ENCODE peak calls at places on chromosomes 16 and 17, in eight cellular contexts. One of them, this sample, is unnamed.
A peak's percentile ranks its signal among the peaks of the same experiment; 100 is the strongest.

GRCh38 chr17:78226752-78227454 is 4.5 kb upstream of the TMEM235 start:
- DNase-seq in OCI-LY7: no peak
- DNase-seq in mucosa of gallbladder: no peak
- DNase-seq in AG04450: no peak
- DNase-seq in A549: no peak
- DNase-seq in cardiac muscle cell: no peak
- DNase-seq in progenitor cell of endocrine pancreas: no peak
- DNase-seq in NB4: no peak
- DNase-seq in this sample: no peak

GRCh38 chr16:75108792-75109731 is 7.5 kb downstream of the LDHD start:
- DNase-seq in A549: peak; percentile 46
- DNase-seq in progenitor cell of endocrine pancreas: no peak
- DNase-seq in AG04450: peak; percentile 79
- DNase-seq in OCI-LY7: peak; percentile 68
- DNase-seq in NB4: peak; percentile 97
- DNase-seq in cardiac muscle cell: no peak
- DNase-seq in mucosa of gallbladder: peak; percentile 88
- DNase-seq in this sample: peak; percentile 90

GRCh38 chr17:9932481-9932880 is 27.4 kb upstream of the RCVRN start:
- DNase-seq in progenitor cell of endocrine pancreas: no peak
- DNase-seq in cardiac muscle cell: no peak
- DNase-seq in OCI-LY7: no peak
- DNase-seq in mucosa of gallbladder: no peak
- DNase-seq in AG04450: no peak
- DNase-seq in NB4: no peak
- DNase-seq in A549: no peak
- DNase-seq in this sample: no peak

GRCh38 chr16:73082608-73083007 is 34.7 kb upstream of the ZFHX3 start:
- DNase-seq in AG04450: peak; percentile 81
- DNase-seq in A549: no peak
- DNase-seq in mucosa of gallbladder: no peak
- DNase-seq in cardiac muscle cell: no peak
- DNase-seq in progenitor cell of endocrine pancreas: no peak
- DNase-seq in OCI-LY7: no peak
- DNase-seq in NB4: peak; percentile 67
- DNase-seq in this sample: peak; percentile 96

GRCh38 chr17:67244621-67245072 is 349 bp downstream of the HELZ start:
- DNase-seq in NB4: peak; percentile 49
- DNase-seq in progenitor cell of endocrine pancreas: no peak
- DNase-seq in OCI-LY7: no peak
- DNase-seq in A549: peak; percentile 23
- DNase-seq in cardiac muscle cell: no peak
- DNase-seq in AG04450: no peak
- DNase-seq in mucosa of gallbladder: no peak
- DNase-seq in this sample: no peak

GRCh38 chr17:62562656-62563055 is 64.8 kb upstream of the MRC2 start:
- DNase-seq in OCI-LY7: no peak
- DNase-seq in NB4: no peak
- DNase-seq in AG04450: peak; percentile 6
- DNase-seq in mucosa of gallbladder: no peak
- DNase-seq in A549: no peak
- DNase-seq in cardiac muscle cell: no peak
- DNase-seq in progenitor cell of endocrine pancreas: no peak
- DNase-seq in this sample: no peak

GRCh38 chr17:72614871-72615626 is 477.4 kb downstream of the SLC39A11 start:
- DNase-seq in OCI-LY7: no peak
- DNase-seq in NB4: no peak
- DNase-seq in AG04450: no peak
- DNase-seq in cardiac muscle cell: peak; percentile 15
- DNase-seq in progenitor cell of endocrine pancreas: peak; percentile 56
- DNase-seq in A549: peak; percentile 81
- DNase-seq in mucosa of gallbladder: peak; percentile 80
- DNase-seq in this sample: peak; percentile 71

GRCh38 chr17:80477647-80478478 is 1.5 kb upstream of the NPTX1 start:
- DNase-seq in OCI-LY7: no peak
- DNase-seq in progenitor cell of endocrine pancreas: peak; percentile 42
- DNase-seq in NB4: peak; percentile 45
- DNase-seq in AG04450: no peak
- DNase-seq in mucosa of gallbladder: no peak
- DNase-seq in cardiac muscle cell: peak; percentile 78
- DNase-seq in A549: peak; percentile 75
- DNase-seq in this sample: no peak

GRCh38 chr16:88807626-88808453 is 3.9 kb downstream of the APRT start:
- DNase-seq in cardiac muscle cell: no peak
- DNase-seq in A549: no peak
- DNase-seq in NB4: peak; percentile 55
- DNase-seq in AG04450: no peak
- DNase-seq in mucosa of gallbladder: no peak
- DNase-seq in progenitor cell of endocrine pancreas: no peak
- DNase-seq in OCI-LY7: no peak
- DNase-seq in this sample: no peak

This sample was measured in epithelial cell of prostate.